ENCODE peak calls at places on chromosome 4, in four cellular contexts. R is cardiac muscle cell, H is hepatocyte, Y is fibroblast of lung. N is an unnamed sample. For H3K36me3, the result is how much of the 10 kb centered on the place peaks cover.

GRCh38 chr4:164136181-164136616 is 617.7 kb upstream of the SMIM31 start:
- DNase-seq in R (no peak), H (peak), Y (peak), N (peak)

GRCh38 chr4:6473264-6474052 is 1.0 kb upstream of the PPP2R2C start:
- DNase-seq in R (no peak), H (no peak), Y (no peak), N (no peak)

GRCh38 chr4:177441061-177441802 is 1.0 kb downstream of the AGA start:
- DNase-seq in R (no peak), H (peak), Y (peak), N (peak)

GRCh38 chr4:127759893-127760292 is 22.2 kb upstream of the HSPA4L start:
- DNase-seq in R (no peak), H (no peak), Y (no peak), N (no peak)

GRCh38 chr4:102552781-102553180 is 51.6 kb downstream of the NFKB1 start:
- DNase-seq in R (no peak), H (no peak), Y (peak), N (no peak)

GRCh38 chr4:54929459-54929858 is 195.9 kb downstream of the KDR start:
- DNase-seq in R (no peak), H (no peak), Y (no peak), N (no peak)

GRCh38 chr4:187602339-187603092 is 393.1 kb upstream of the ZFP42 start:
- DNase-seq in R (no peak), H (no peak), Y (peak), N (peak)

GRCh38 chr4:48334900-48335384 is 6.4 kb upstream of the SLAIN2 start:
- DNase-seq in R (no peak), H (no peak), Y (peak), N (no peak)

GRCh38 chr4:118760092-118760491 is 74.9 kb downstream of the METTL14 start:
- DNase-seq in R (no peak), H (no peak), Y (no peak), N (no peak)

GRCh38 chr4:118762753-118763477 is 73.0 kb downstream of the SEC24D start:
- DNase-seq in R (no peak), H (no peak), Y (peak), N (peak)

GRCh38 chr4:118761387-118762016 is 74.4 kb downstream of the SEC24D start:
- DNase-seq in R (no peak), H (no peak), Y (peak), N (no peak)

GRCh38 chr4:118760493-118760892 is 75.3 kb downstream of the METTL14 start:
- DNase-seq in R (no peak), H (no peak), Y (no peak), N (no peak)

GRCh38 chr4:118762146-118762545 is 73.8 kb downstream of the SEC24D start:
- DNase-seq in R (no peak), H (no peak), Y (no peak), N (no peak)
- H3K36me3 ChIP-seq in R (under half), H (under half), Y (under half), N (under half)

GRCh38 chr4:75963558-75963957 is 22.7 kb upstream of the NAAA start:
- DNase-seq in R (no peak), H (no peak), Y (no peak), N (no peak)
- H3K36me3 ChIP-seq in R (half or more), H (under half), Y (under half), N (under half)

GRCh38 chr4:78312989-78313753 is 238.4 kb upstream of the ANXA3 start:
- DNase-seq in R (no peak), H (no peak), Y (peak), N (no peak)
- H3K36me3 ChIP-seq in R (under half), H (under half), Y (under half), N (under half)

GRCh38 chr4:2713337-2713736 is 42.8 kb downstream of the TNIP2 start:
- DNase-seq in R (no peak), H (no peak), Y (no peak), N (no peak)

GRCh38 chr4:2714918-2715317 is 41.2 kb downstream of the TNIP2 start:
- DNase-seq in R (no peak), H (no peak), Y (no peak), N (no peak)

GRCh38 chr4:2714071-2714770 is 41.9 kb downstream of the TNIP2 start:
- DNase-seq in R (peak), H (no peak), Y (peak), N (no peak)

GRCh38 chr4:2715426-2715825 is 40.7 kb downstream of the TNIP2 start:
- DNase-seq in R (no peak), H (no peak), Y (no peak), N (no peak)

GRCh38 chr4:2716236-2716635 is 39.9 kb downstream of the TNIP2 start:
- DNase-seq in R (no peak), H (no peak), Y (no peak), N (no peak)
- H3K36me3 ChIP-seq in R (under half), H (under half), Y (under half), N (under half)